ENCODE peak calls at places on chromosomes 2 and 18, in eight cellular contexts. One of them, this sample, is unnamed.

GRCh38 chr2:45992021-45992745 is 305.0 kb upstream of the EPAS1 start:
- DNase-seq in prostate gland: peak; percentile 87
- DNase-seq in HL-60: peak; percentile 74
- DNase-seq in breast epithelium: peak; percentile 77
- DNase-seq in Panc1: no peak
- DNase-seq in vagina: peak; percentile 88
- DNase-seq in GM12892: no peak
- DNase-seq in HCT116: no peak
- DNase-seq in this sample: no peak

GRCh38 chr2:20225294-20226151 is 593 bp upstream of the SDC1 start:
- DNase-seq in breast epithelium: peak; percentile 78
- DNase-seq in vagina: no peak
- DNase-seq in HCT116: peak; percentile 42
- DNase-seq in HL-60: peak; percentile 16
- DNase-seq in Panc1: no peak
- DNase-seq in GM12892: peak; percentile 81
- DNase-seq in prostate gland: peak; percentile 82
- DNase-seq in this sample: no peak

GRCh38 chr2:40283111-40283909 is 168.6 kb downstream of the SLC8A1 start:
- DNase-seq in HCT116: no peak
- DNase-seq in HL-60: no peak
- DNase-seq in vagina: no peak
- DNase-seq in GM12892: no peak
- DNase-seq in Panc1: no peak
- DNase-seq in breast epithelium: no peak
- DNase-seq in prostate gland: no peak
- DNase-seq in this sample: no peak

GRCh38 chr2:182642328-182642727 is 73.7 kb upstream of the DNAJC10 start:
- DNase-seq in GM12892: peak; percentile 5
- DNase-seq in HL-60: peak; percentile 31
- DNase-seq in Panc1: no peak
- DNase-seq in prostate gland: no peak
- DNase-seq in HCT116: peak; percentile 63
- DNase-seq in breast epithelium: no peak
- DNase-seq in vagina: no peak
- DNase-seq in this sample: no peak

GRCh38 chr2:198214108-198214736 is 409.8 kb downstream of the PLCL1 start:
- DNase-seq in prostate gland: no peak
- DNase-seq in Panc1: no peak
- DNase-seq in breast epithelium: no peak
- DNase-seq in HCT116: no peak
- DNase-seq in vagina: no peak
- DNase-seq in HL-60: no peak
- DNase-seq in GM12892: no peak
- DNase-seq in this sample: peak; percentile 57

GRCh38 chr2:66561645-66562336 is 126.9 kb downstream of the MEIS1 start:
- DNase-seq in HL-60: no peak
- DNase-seq in Panc1: no peak
- DNase-seq in HCT116: no peak
- DNase-seq in breast epithelium: no peak
- DNase-seq in vagina: no peak
- DNase-seq in prostate gland: no peak
- DNase-seq in GM12892: no peak
- DNase-seq in this sample: no peak

GRCh38 chr2:145751634-145752033 is 1231.7 kb upstream of the ZEB2 start:
- DNase-seq in prostate gland: no peak
- DNase-seq in Panc1: no peak
- DNase-seq in breast epithelium: no peak
- DNase-seq in HL-60: peak; percentile 76
- DNase-seq in vagina: no peak
- DNase-seq in HCT116: no peak
- DNase-seq in GM12892: no peak
- DNase-seq in this sample: no peak

GRCh38 chr2:172196768-172197322 is 94.1 kb upstream of the DLX2 start:
- DNase-seq in HL-60: peak; percentile 96
- DNase-seq in GM12892: no peak
- DNase-seq in Panc1: no peak
- DNase-seq in HCT116: no peak
- DNase-seq in prostate gland: peak; percentile 84
- DNase-seq in breast epithelium: peak; percentile 85
- DNase-seq in vagina: no peak
- DNase-seq in this sample: no peak

GRCh38 chr2:152820048-152820447 is 101.6 kb downstream of the ARL6IP6 start:
- DNase-seq in GM12892: no peak
- DNase-seq in HL-60: no peak
- DNase-seq in HCT116: no peak
- DNase-seq in vagina: no peak
- DNase-seq in Panc1: no peak
- DNase-seq in prostate gland: no peak
- DNase-seq in breast epithelium: no peak
- DNase-seq in this sample: no peak

GRCh38 chr2:219612605-219613286 is 14.7 kb upstream of the SLC4A3 start:
- DNase-seq in Panc1: no peak
- DNase-seq in breast epithelium: peak; percentile 58
- DNase-seq in vagina: no peak
- DNase-seq in GM12892: no peak
- DNase-seq in HL-60: peak; percentile 62
- DNase-seq in HCT116: no peak
- DNase-seq in prostate gland: no peak
- DNase-seq in this sample: no peak

DNA sequence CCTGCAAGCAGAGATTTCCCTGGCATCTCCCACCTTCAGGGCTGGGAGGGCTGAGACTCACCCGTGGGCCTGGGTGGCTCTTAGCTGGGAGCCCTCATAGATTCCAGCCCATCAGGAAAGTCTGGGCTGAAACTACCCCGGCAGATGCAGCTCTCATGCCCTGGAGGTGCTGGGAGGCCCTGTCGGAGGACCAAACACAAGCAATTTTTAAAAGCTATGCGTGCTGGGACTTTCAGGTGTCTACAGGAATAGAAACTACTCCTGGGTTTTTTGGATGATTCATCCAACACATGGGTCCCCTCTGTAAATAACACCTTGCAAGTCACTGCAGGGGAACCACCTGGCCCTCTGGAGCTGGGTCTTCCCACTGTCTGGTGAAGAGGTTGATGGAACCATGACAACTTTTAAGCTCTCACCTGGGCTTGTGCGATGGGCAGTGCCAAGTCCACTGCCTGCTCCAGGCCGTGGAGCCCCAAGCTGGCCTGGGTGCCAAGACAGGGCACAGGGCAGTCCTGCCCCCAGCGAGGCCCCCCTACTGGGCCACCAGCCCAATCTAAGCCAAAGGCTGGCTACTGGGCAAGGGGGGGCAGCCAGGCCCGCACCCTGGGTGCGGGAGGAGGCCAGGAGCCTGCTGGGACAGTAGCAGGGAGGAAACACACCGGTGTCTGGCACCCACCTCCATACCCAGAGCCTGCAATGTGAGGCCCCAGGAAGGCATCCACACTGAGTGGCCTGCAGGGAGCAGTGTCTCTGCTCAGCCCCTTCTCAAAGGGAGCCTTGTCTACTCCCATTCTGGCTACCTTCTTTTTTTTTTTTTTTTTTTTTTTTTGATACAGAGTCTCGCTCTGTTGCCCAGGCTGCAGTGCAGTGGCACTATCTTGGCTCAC is 1.1 kb upstream of the GPR55 start:
- DNase-seq in prostate gland: no peak
- DNase-seq in vagina: no peak
- DNase-seq in GM12892: peak; percentile 59
- DNase-seq in breast epithelium: no peak
- DNase-seq in HL-60: no peak
- DNase-seq in HCT116: no peak
- DNase-seq in Panc1: no peak
- DNase-seq in this sample: no peak
- TF ChIP-seq POLR2AphosphoS5 in prostate gland: no peak
- TF ChIP-seq POLR2AphosphoS5 in vagina: no peak
- TF ChIP-seq POLR2AphosphoS5 in GM12892: peak; percentile 33
- TF ChIP-seq POLR2AphosphoS5 in breast epithelium: no peak
- TF ChIP-seq POLR2AphosphoS5 in HL-60: no peak
- TF ChIP-seq POLR2AphosphoS5 in HCT116: no peak
- TF ChIP-seq POLR2AphosphoS5 in Panc1: no peak
- TF ChIP-seq POLR2AphosphoS5 in this sample: no peak

GRCh38 chr2:82526267-82526666 is 1932.8 kb downstream of the SUCLG1 start:
- DNase-seq in HL-60: no peak
- DNase-seq in vagina: no peak
- DNase-seq in prostate gland: no peak
- DNase-seq in Panc1: no peak
- DNase-seq in GM12892: no peak
- DNase-seq in HCT116: no peak
- DNase-seq in breast epithelium: no peak
- DNase-seq in this sample: no peak

GRCh38 chr2:82528288-82528687 is 1930.8 kb downstream of the SUCLG1 start:
- DNase-seq in HCT116: no peak
- DNase-seq in prostate gland: no peak
- DNase-seq in GM12892: no peak
- DNase-seq in vagina: no peak
- DNase-seq in Panc1: no peak
- DNase-seq in breast epithelium: no peak
- DNase-seq in HL-60: no peak
- DNase-seq in this sample: no peak

GRCh38 chr2:82524826-82525225 is 1934.3 kb downstream of the SUCLG1 start:
- DNase-seq in HL-60: no peak
- DNase-seq in HCT116: no peak
- DNase-seq in vagina: no peak
- DNase-seq in prostate gland: no peak
- DNase-seq in breast epithelium: no peak
- DNase-seq in Panc1: no peak
- DNase-seq in GM12892: no peak
- DNase-seq in this sample: no peak

GRCh38 chr2:82525744-82526143 is 1933.3 kb downstream of the SUCLG1 start:
- DNase-seq in GM12892: no peak
- DNase-seq in breast epithelium: no peak
- DNase-seq in HL-60: no peak
- DNase-seq in vagina: no peak
- DNase-seq in HCT116: no peak
- DNase-seq in prostate gland: no peak
- DNase-seq in Panc1: no peak
- DNase-seq in this sample: no peak
- TF ChIP-seq POLR2AphosphoS5 in GM12892: no peak
- TF ChIP-seq POLR2AphosphoS5 in breast epithelium: no peak
- TF ChIP-seq POLR2AphosphoS5 in HL-60: no peak
- TF ChIP-seq POLR2AphosphoS5 in vagina: no peak
- TF ChIP-seq POLR2AphosphoS5 in HCT116: no peak
- TF ChIP-seq POLR2AphosphoS5 in prostate gland: no peak
- TF ChIP-seq POLR2AphosphoS5 in Panc1: no peak
- TF ChIP-seq POLR2AphosphoS5 in this sample: no peak

GRCh38 chr2:37786854-37787253 is 115.4 kb upstream of the CDC42EP3 start:
- DNase-seq in Panc1: no peak
- DNase-seq in prostate gland: peak; percentile 84
- DNase-seq in vagina: no peak
- DNase-seq in breast epithelium: peak; percentile 76
- DNase-seq in HCT116: no peak
- DNase-seq in HL-60: no peak
- DNase-seq in GM12892: no peak
- DNase-seq in this sample: no peak
- TF ChIP-seq POLR2AphosphoS5 in Panc1: no peak
- TF ChIP-seq POLR2AphosphoS5 in prostate gland: peak; percentile 85
- TF ChIP-seq POLR2AphosphoS5 in vagina: no peak
- TF ChIP-seq POLR2AphosphoS5 in breast epithelium: peak; percentile 76
- TF ChIP-seq POLR2AphosphoS5 in HCT116: no peak
- TF ChIP-seq POLR2AphosphoS5 in HL-60: no peak
- TF ChIP-seq POLR2AphosphoS5 in GM12892: no peak
- TF ChIP-seq POLR2AphosphoS5 in this sample: no peak

GRCh38 chr18:64332851-64333250 is 184.0 kb upstream of the LINC00305 start:
- DNase-seq in breast epithelium: no peak
- DNase-seq in HL-60: no peak
- DNase-seq in HCT116: no peak
- DNase-seq in GM12892: no peak
- DNase-seq in prostate gland: no peak
- DNase-seq in Panc1: no peak
- DNase-seq in vagina: no peak
- DNase-seq in this sample: no peak

GRCh38 chr18:64331419-64331818 is 182.5 kb upstream of the LINC00305 start:
- DNase-seq in vagina: no peak
- DNase-seq in GM12892: no peak
- DNase-seq in HCT116: no peak
- DNase-seq in Panc1: no peak
- DNase-seq in prostate gland: no peak
- DNase-seq in HL-60: no peak
- DNase-seq in breast epithelium: no peak
- DNase-seq in this sample: no peak

GRCh38 chr18:64330976-64331375 is 182.1 kb upstream of the LINC00305 start:
- DNase-seq in HL-60: no peak
- DNase-seq in GM12892: no peak
- DNase-seq in HCT116: no peak
- DNase-seq in Panc1: no peak
- DNase-seq in prostate gland: no peak
- DNase-seq in vagina: no peak
- DNase-seq in breast epithelium: no peak
- DNase-seq in this sample: peak; percentile 63

GRCh38 chr18:64330161-64330560 is 181.3 kb upstream of the LINC00305 start:
- DNase-seq in HL-60: no peak
- DNase-seq in breast epithelium: no peak
- DNase-seq in HCT116: no peak
- DNase-seq in Panc1: no peak
- DNase-seq in GM12892: no peak
- DNase-seq in vagina: no peak
- DNase-seq in prostate gland: no peak
- DNase-seq in this sample: no peak

GRCh38 chr18:64333584-64333983 is 184.7 kb upstream of the LINC00305 start:
- DNase-seq in prostate gland: no peak
- DNase-seq in HCT116: no peak
- DNase-seq in vagina: no peak
- DNase-seq in breast epithelium: no peak
- DNase-seq in Panc1: no peak
- DNase-seq in HL-60: no peak
- DNase-seq in GM12892: no peak
- DNase-seq in this sample: no peak
- TF ChIP-seq POLR2AphosphoS5 in prostate gland: no peak
- TF ChIP-seq POLR2AphosphoS5 in HCT116: no peak
- TF ChIP-seq POLR2AphosphoS5 in vagina: peak; percentile 47
- TF ChIP-seq POLR2AphosphoS5 in breast epithelium: no peak
- TF ChIP-seq POLR2AphosphoS5 in Panc1: no peak
- TF ChIP-seq POLR2AphosphoS5 in HL-60: no peak
- TF ChIP-seq POLR2AphosphoS5 in GM12892: no peak
- TF ChIP-seq POLR2AphosphoS5 in this sample: no peak

DNA sequence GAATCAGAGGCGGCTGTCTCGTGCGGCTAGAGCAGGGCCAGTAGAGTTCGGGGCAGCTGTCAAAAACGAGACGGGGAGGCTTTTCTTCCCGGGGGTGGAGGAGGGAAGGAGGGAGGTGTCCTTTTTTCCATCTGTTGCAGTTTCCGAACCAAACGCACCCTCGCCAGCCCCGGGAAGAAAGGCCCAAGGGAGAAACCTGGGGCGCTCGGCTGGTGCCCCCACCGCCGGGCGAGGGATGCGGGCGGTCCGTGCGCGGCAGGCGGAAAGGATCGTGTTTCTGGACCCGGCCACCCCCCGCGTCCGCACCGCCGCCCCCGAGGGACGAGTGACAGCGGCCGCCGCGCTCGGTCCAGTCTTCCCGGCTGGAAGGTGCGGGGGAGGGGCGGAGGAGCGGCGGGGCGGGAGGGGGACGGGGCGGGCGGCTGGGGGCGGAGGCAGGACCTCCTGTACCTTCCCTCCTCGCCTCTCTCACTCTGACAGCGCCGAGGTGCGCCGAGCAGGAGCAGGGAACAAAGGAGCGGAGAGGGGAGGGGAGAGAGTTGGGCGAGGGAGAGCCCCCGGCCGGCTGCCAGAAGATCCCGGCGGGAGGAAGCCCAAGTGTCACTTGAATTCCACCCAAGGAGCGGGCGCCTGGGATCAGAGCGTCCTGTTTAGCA is at the start of gene TGIF1:
- DNase-seq in HL-60: peak; percentile 67
- DNase-seq in HCT116: peak; percentile 70
- DNase-seq in prostate gland: peak; percentile 93
- DNase-seq in vagina: peak; percentile 92
- DNase-seq in Panc1: no peak
- DNase-seq in breast epithelium: peak; percentile 89
- DNase-seq in GM12892: no peak
- DNase-seq in this sample: no peak
- TF ChIP-seq POLR2AphosphoS5 in HL-60: no peak
- TF ChIP-seq POLR2AphosphoS5 in HCT116: peak; percentile 86
- TF ChIP-seq POLR2AphosphoS5 in prostate gland: peak; percentile 88
- TF ChIP-seq POLR2AphosphoS5 in vagina: no peak
- TF ChIP-seq POLR2AphosphoS5 in Panc1: peak; percentile 77
- TF ChIP-seq POLR2AphosphoS5 in breast epithelium: peak; percentile 66
- TF ChIP-seq POLR2AphosphoS5 in GM12892: no peak
- TF ChIP-seq POLR2AphosphoS5 in this sample: peak; percentile 80